ENCODE peak calls at places on chromosomes 3 and 15, in eight cellular contexts. J is hepatocyte, Q is psoas muscle, C is pancreas, O is right cardiac atrium, X is left lung, W is fibroblast of lung, V is upper lobe of right lung. Z is an unnamed sample.

GRCh38 chr15:70559840-70560239 is 203.5 kb downstream of the UACA start:
- DNase-seq in O (no peak), X (no peak), V (no peak), Q (no peak), C (no peak), J (no peak), W (no peak), Z (no peak)

GRCh38 chr3:119481079-119481478 is 12.3 kb downstream of the POGLUT1 start:
- DNase-seq in C (no peak), W (peak; percentile 7), V (no peak), Q (no peak), O (no peak), X (no peak), J (no peak), Z (no peak)

GRCh38 chr3:426056-426455 is 229.5 kb downstream of the CHL1 start:
- DNase-seq in V (no peak), J (peak; percentile 17), W (no peak), Q (no peak), C (no peak), O (no peak), X (no peak), Z (no peak)

GRCh38 chr3:13301295-13301987 is 118.7 kb downstream of the NUP210 start:
- DNase-seq in Q (no peak), J (peak; percentile 49), W (peak; percentile 83), O (no peak), C (no peak), X (peak; percentile 56), V (no peak), Z (no peak)

GRCh38 chr15:57785959-57786358 is 79.4 kb downstream of the POLR2M start:
- DNase-seq in Q (no peak), O (no peak), V (no peak), X (no peak), W (no peak), J (no peak), C (no peak), Z (no peak)

GRCh38 chr15:77402740-77403379 is 17.0 kb downstream of the PEAK1 start:
- DNase-seq in X (no peak), Q (no peak), W (peak; percentile 80), C (no peak), V (no peak), O (no peak), J (no peak), Z (no peak)

GRCh38 chr3:195913382-195913781 is 5.0 kb upstream of the TNK2 start:
- DNase-seq in C (no peak), O (no peak), Q (no peak), J (no peak), V (peak; percentile 30), W (no peak), X (no peak), Z (no peak)

GRCh38 chr15:42157381-42157780 is 945 bp upstream of the PLA2G4F start:
- DNase-seq in O (no peak), J (no peak), C (no peak), X (no peak), W (no peak), V (no peak), Q (no peak), Z (no peak)

GRCh38 chr15:54082836-54083492 is 104.7 kb downstream of the UNC13C start:
- DNase-seq in J (no peak), X (no peak), O (no peak), W (no peak), V (no peak), C (peak; percentile 8), Q (no peak), Z (no peak)

GRCh38 chr3:106239195-106239697 is 370.4 kb upstream of the CBLB start:
- DNase-seq in Q (no peak), W (no peak), V (no peak), X (no peak), J (no peak), C (no peak), O (no peak), Z (no peak)

GRCh38 chr15:85639752-85640381 is 154.9 kb downstream of the KLHL25 start:
- DNase-seq in V (no peak), W (peak; percentile 78), Q (no peak), O (no peak), X (no peak), J (no peak), C (no peak), Z (no peak)

GRCh38 chr15:100832178-100832942 is 47.3 kb upstream of the ALDH1A3 start:
- DNase-seq in W (no peak), O (no peak), J (no peak), V (no peak), C (no peak), Q (no peak), X (no peak), Z (no peak)

GRCh38 chr3:159824341-159824740 is 164.3 kb upstream of the IL12A start:
- DNase-seq in V (no peak), X (no peak), O (no peak), C (peak; percentile 40), J (peak; percentile 75), W (peak; percentile 97), Q (no peak), Z (no peak)

GRCh38 chr15:90364251-90364650 is 12.2 kb downstream of the ZNF774 start:
- DNase-seq in W (peak; percentile 86), J (no peak), O (no peak), X (no peak), Q (no peak), C (no peak), V (no peak), Z (no peak)

GRCh38 chr3:53247619-53248018 is 8.2 kb downstream of the TKT start:
- DNase-seq in W (no peak), C (no peak), Q (no peak), J (no peak), X (no peak), O (no peak), V (no peak), Z (no peak)

GRCh38 chr15:92155941-92156340 is 237.7 kb upstream of the ST8SIA2 start:
- DNase-seq in W (no peak), Q (no peak), V (no peak), C (no peak), J (no peak), X (no peak), O (no peak), Z (no peak)

GRCh38 chr3:177674186-177674585 is 476.9 kb upstream of the TBL1XR1 start:
- DNase-seq in W (no peak), J (no peak), X (no peak), O (no peak), C (no peak), V (no peak), Q (no peak), Z (no peak)

GRCh38 chr3:177679568-177680441 is 482.5 kb upstream of the TBL1XR1 start:
- DNase-seq in O (no peak), Q (peak; percentile 28), C (no peak), X (no peak), J (no peak), V (no peak), W (peak; percentile 90), Z (no peak)

GRCh38 chr3:177676148-177676547 is 478.9 kb upstream of the TBL1XR1 start:
- DNase-seq in C (no peak), J (no peak), W (no peak), X (no peak), Q (no peak), V (no peak), O (no peak), Z (no peak)

GRCh38 chr3:177680442-177680821 is 483.1 kb upstream of the TBL1XR1 start:
- DNase-seq in C (no peak), X (no peak), W (peak; percentile 73), O (no peak), V (no peak), Q (no peak), J (no peak), Z (no peak)

DNA sequence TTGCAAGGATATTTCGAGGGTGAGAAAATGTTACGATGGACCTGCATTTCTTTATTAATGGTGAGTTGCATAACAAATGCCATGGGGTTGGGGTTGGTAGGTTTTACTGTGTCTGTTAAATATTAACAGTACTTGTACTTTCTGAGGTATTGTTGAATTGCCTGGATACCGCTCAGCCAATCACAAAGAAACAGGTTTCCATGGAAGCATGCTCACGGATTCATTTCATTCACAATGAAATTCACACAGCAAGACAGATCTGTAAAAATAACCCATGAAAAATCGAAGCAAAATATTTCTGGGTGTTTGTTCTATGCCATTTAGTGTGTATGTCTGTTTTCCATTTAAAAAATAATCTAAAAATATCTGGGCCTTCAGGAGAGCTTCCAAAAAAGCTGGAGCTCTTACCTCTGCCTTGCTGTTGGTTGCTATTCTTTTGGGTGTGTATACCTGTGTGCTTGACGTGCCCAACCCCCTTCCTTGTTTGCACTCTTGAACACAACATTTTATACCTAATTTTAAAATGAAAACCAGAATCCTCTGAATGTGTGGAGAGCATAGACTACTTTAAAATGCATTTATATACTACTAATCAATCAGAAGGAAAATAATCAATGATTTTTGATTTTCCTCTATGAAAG is 479.8 kb upstream of the TBL1XR1 start:
- DNase-seq in O (no peak), V (no peak), C (peak; percentile 40), Q (no peak), W (no peak), J (peak; percentile 47), X (no peak), Z (no peak)
- H3K4me1 ChIP-seq in O (peaks cover 5% of the 10 kb centered on the region), V (peaks cover 28% of the 10 kb centered on the region), C (no peaks in the 10 kb centered on the region), Q (peaks cover 17% of the 10 kb centered on the region), W (peaks cover 10% of the 10 kb centered on the region), J (peaks cover 16% of the 10 kb centered on the region), X (peaks cover 26% of the 10 kb centered on the region), Z (no peaks in the 10 kb centered on the region)

GRCh38 chr3:71303627-71304260 is 279.8 kb downstream of the FOXP1 start:
- DNase-seq in X (no peak), W (no peak), Q (no peak), J (no peak), O (no peak), V (no peak), C (no peak), Z (no peak)
- H3K4me1 ChIP-seq in X (peaks cover 36% of the 10 kb centered on the region), W (no peaks in the 10 kb centered on the region), Q (peaks cover 19% of the 10 kb centered on the region), J (peaks cover 42% of the 10 kb centered on the region), O (peaks cover 2% of the 10 kb centered on the region), V (peaks cover 3% of the 10 kb centered on the region), C (peaks cover 22% of the 10 kb centered on the region), Z (peaks cover 71% of the 10 kb centered on the region)

GRCh38 chr3:128421966-128422365 is 44.7 kb downstream of the DNAJB8 start:
- DNase-seq in J (no peak), Q (no peak), W (no peak), C (no peak), V (no peak), O (no peak), X (no peak), Z (no peak)
- H3K4me1 ChIP-seq in J (peaks cover 6% of the 10 kb centered on the region), Q (peaks cover 3% of the 10 kb centered on the region), W (peaks cover 2% of the 10 kb centered on the region), C (no peaks in the 10 kb centered on the region), V (no peaks in the 10 kb centered on the region), O (no peaks in the 10 kb centered on the region), X (peaks cover 9% of the 10 kb centered on the region), Z (peaks cover 4% of the 10 kb centered on the region)

DNA sequence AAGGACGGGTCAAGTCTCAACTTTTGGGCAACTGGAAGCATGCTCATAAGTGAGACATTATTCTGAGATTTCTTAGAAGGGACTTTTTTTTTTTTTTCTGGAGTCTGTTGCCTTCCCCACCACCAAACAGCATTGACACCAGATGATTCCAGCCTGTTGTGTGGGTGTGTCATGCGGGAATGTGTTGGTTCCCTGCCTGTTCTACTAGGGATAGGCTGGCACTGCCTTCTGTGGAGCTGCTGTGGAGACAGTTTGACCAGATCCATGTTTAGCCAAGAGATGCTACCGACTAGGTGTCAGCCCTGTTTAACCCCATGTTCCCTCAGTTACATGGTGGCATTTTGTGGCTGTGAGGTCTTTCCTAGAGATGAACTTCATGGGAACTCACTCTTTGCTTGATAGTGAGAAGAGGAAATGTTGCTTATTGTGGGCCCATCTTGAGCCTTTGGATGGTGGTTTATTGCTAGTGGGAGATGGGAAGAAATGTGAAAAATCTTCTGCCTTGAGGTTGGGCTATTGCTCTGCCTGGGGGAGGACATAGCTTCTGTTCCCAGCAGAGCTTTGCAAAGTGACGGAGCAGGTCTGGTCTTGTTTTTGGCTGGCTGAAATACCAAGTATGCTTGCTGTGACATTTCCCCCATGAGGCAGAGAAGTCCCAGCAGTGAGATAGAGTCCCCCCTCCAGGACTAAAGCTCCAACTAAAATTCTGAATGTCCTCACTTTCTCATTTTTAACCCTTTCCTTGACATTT is 31.3 kb downstream of the TRAK1 start:
- DNase-seq in X (no peak), V (no peak), C (no peak), Q (no peak), J (no peak), O (no peak), W (no peak), Z (no peak)
- H3K4me1 ChIP-seq in X (peaks cover 43% of the 10 kb centered on the region), V (peaks cover 47% of the 10 kb centered on the region), C (peaks cover 9% of the 10 kb centered on the region), Q (peaks cover 49% of the 10 kb centered on the region), J (no peaks in the 10 kb centered on the region), O (peaks cover 21% of the 10 kb centered on the region), W (peaks cover 9% of the 10 kb centered on the region), Z (no peaks in the 10 kb centered on the region)